ENCODE peak calls at places on chromosomes 13 and 19, in six cellular contexts. One of them, this sample, is unnamed.

GRCh38 chr13:40149611-40150283 is 494.3 kb downstream of the COG6 start:
- DNase-seq in CD4-positive, alpha-beta memory T cell: no peak
- DNase-seq in AG04450: peak; percentile 21
- DNase-seq in cardiac muscle cell: no peak
- DNase-seq in aorta: no peak
- DNase-seq in Peyer's patch: no peak
- DNase-seq in this sample: no peak

GRCh38 chr13:99237981-99238662 is 20.1 kb downstream of the GPR18 start:
- DNase-seq in AG04450: no peak
- DNase-seq in CD4-positive, alpha-beta memory T cell: peak; percentile 59
- DNase-seq in Peyer's patch: no peak
- DNase-seq in aorta: no peak
- DNase-seq in cardiac muscle cell: no peak
- DNase-seq in this sample: no peak

GRCh38 chr13:41452462-41452861 is 4.9 kb upstream of the RGCC start:
- DNase-seq in cardiac muscle cell: no peak
- DNase-seq in CD4-positive, alpha-beta memory T cell: peak; percentile 45
- DNase-seq in Peyer's patch: no peak
- DNase-seq in aorta: no peak
- DNase-seq in AG04450: no peak
- DNase-seq in this sample: no peak

GRCh38 chr13:48397744-48398143 is 15.2 kb downstream of the LPAR6 start:
- DNase-seq in cardiac muscle cell: no peak
- DNase-seq in aorta: no peak
- DNase-seq in CD4-positive, alpha-beta memory T cell: no peak
- DNase-seq in Peyer's patch: no peak
- DNase-seq in AG04450: no peak
- DNase-seq in this sample: no peak

GRCh38 chr13:99303863-99304521 is 3.2 kb downstream of the GPR183 start:
- DNase-seq in aorta: no peak
- DNase-seq in CD4-positive, alpha-beta memory T cell: peak; percentile 81
- DNase-seq in AG04450: no peak
- DNase-seq in cardiac muscle cell: no peak
- DNase-seq in Peyer's patch: peak; percentile 61
- DNase-seq in this sample: no peak

GRCh38 chr13:21060063-21060826 is 1.1 kb downstream of the LATS2 start:
- DNase-seq in cardiac muscle cell: peak; percentile 64
- DNase-seq in AG04450: no peak
- DNase-seq in Peyer's patch: no peak
- DNase-seq in CD4-positive, alpha-beta memory T cell: no peak
- DNase-seq in aorta: peak; percentile 88
- DNase-seq in this sample: no peak

GRCh38 chr19:28519950-28520861 is 692.7 kb downstream of the UQCRFS1 start:
- DNase-seq in AG04450: no peak
- DNase-seq in CD4-positive, alpha-beta memory T cell: no peak
- DNase-seq in Peyer's patch: no peak
- DNase-seq in cardiac muscle cell: no peak
- DNase-seq in aorta: no peak
- DNase-seq in this sample: no peak

GRCh38 chr13:50908371-50908770 is 1.2 kb upstream of the RNASEH2B start:
- DNase-seq in aorta: no peak
- DNase-seq in AG04450: no peak
- DNase-seq in Peyer's patch: no peak
- DNase-seq in cardiac muscle cell: no peak
- DNase-seq in CD4-positive, alpha-beta memory T cell: no peak
- DNase-seq in this sample: peak; percentile 68

GRCh38 chr19:18450934-18451836 is 13.3 kb upstream of the ISYNA1 start:
- DNase-seq in Peyer's patch: peak; percentile 84
- DNase-seq in AG04450: no peak
- DNase-seq in aorta: peak; percentile 96
- DNase-seq in cardiac muscle cell: peak; percentile 85
- DNase-seq in CD4-positive, alpha-beta memory T cell: peak; percentile 81
- DNase-seq in this sample: peak; percentile 42

GRCh38 chr13:44322928-44323327 is 50.7 kb upstream of the SERP2 start:
- DNase-seq in cardiac muscle cell: no peak
- DNase-seq in AG04450: no peak
- DNase-seq in CD4-positive, alpha-beta memory T cell: no peak
- DNase-seq in Peyer's patch: no peak
- DNase-seq in aorta: no peak
- DNase-seq in this sample: no peak

GRCh38 chr19:17235618-17236413 is 9.8 kb downstream of the OCEL1 start:
- DNase-seq in CD4-positive, alpha-beta memory T cell: peak; percentile 77
- DNase-seq in cardiac muscle cell: peak; percentile 84
- DNase-seq in aorta: peak; percentile 92
- DNase-seq in Peyer's patch: peak; percentile 76
- DNase-seq in AG04450: peak; percentile 36
- DNase-seq in this sample: no peak

GRCh38 chr19:8323781-8324185 is 2.5 kb downstream of the RPS28 start:
- DNase-seq in aorta: no peak
- DNase-seq in cardiac muscle cell: no peak
- DNase-seq in CD4-positive, alpha-beta memory T cell: no peak
- DNase-seq in Peyer's patch: no peak
- DNase-seq in AG04450: no peak
- DNase-seq in this sample: no peak

GRCh38 chr13:102724923-102725322 is 30.1 kb upstream of the METTL21C start:
- DNase-seq in cardiac muscle cell: peak; percentile 3
- DNase-seq in AG04450: no peak
- DNase-seq in Peyer's patch: no peak
- DNase-seq in aorta: no peak
- DNase-seq in CD4-positive, alpha-beta memory T cell: no peak
- DNase-seq in this sample: peak; percentile 18

GRCh38 chr13:86757236-86757978 is 913.8 kb upstream of the SLITRK5 start:
- DNase-seq in CD4-positive, alpha-beta memory T cell: peak; percentile 71
- DNase-seq in AG04450: no peak
- DNase-seq in Peyer's patch: no peak
- DNase-seq in aorta: no peak
- DNase-seq in cardiac muscle cell: no peak
- DNase-seq in this sample: peak; percentile 98

GRCh38 chr19:6232567-6232966 is 47.2 kb downstream of the MLLT1 start:
- DNase-seq in Peyer's patch: no peak
- DNase-seq in aorta: peak; percentile 39
- DNase-seq in CD4-positive, alpha-beta memory T cell: peak; percentile 7
- DNase-seq in AG04450: peak; percentile 66
- DNase-seq in cardiac muscle cell: no peak
- DNase-seq in this sample: no peak

GRCh38 chr19:46925548-46925950 is 64.8 kb downstream of the ARHGAP35 start:
- DNase-seq in cardiac muscle cell: no peak
- DNase-seq in CD4-positive, alpha-beta memory T cell: no peak
- DNase-seq in AG04450: no peak
- DNase-seq in Peyer's patch: no peak
- DNase-seq in aorta: no peak
- DNase-seq in this sample: no peak

GRCh38 chr13:106917024-106917491 is 349.1 kb upstream of the ARGLU1 start:
- DNase-seq in cardiac muscle cell: no peak
- DNase-seq in Peyer's patch: no peak
- DNase-seq in CD4-positive, alpha-beta memory T cell: no peak
- DNase-seq in AG04450: no peak
- DNase-seq in aorta: no peak
- DNase-seq in this sample: no peak

GRCh38 chr13:30526612-30527217 is 61.0 kb upstream of the HMGB1 start:
- DNase-seq in AG04450: no peak
- DNase-seq in Peyer's patch: no peak
- DNase-seq in cardiac muscle cell: peak; percentile 16
- DNase-seq in CD4-positive, alpha-beta memory T cell: no peak
- DNase-seq in aorta: no peak
- DNase-seq in this sample: no peak

GRCh38 chr19:11106477-11106876 is 17.2 kb downstream of the LDLR start:
- DNase-seq in CD4-positive, alpha-beta memory T cell: no peak
- DNase-seq in AG04450: no peak
- DNase-seq in aorta: no peak
- DNase-seq in Peyer's patch: no peak
- DNase-seq in cardiac muscle cell: peak; percentile 41
- DNase-seq in this sample: no peak

GRCh38 chr13:105202384-105202783 is 1333.1 kb downstream of the EFNB2 start:
- DNase-seq in Peyer's patch: no peak
- DNase-seq in CD4-positive, alpha-beta memory T cell: no peak
- DNase-seq in aorta: no peak
- DNase-seq in AG04450: no peak
- DNase-seq in cardiac muscle cell: peak; percentile 73
- DNase-seq in this sample: peak; percentile 42

GRCh38 chr19:33780251-33780650 is 16.4 kb upstream of the KCTD15 start:
- DNase-seq in Peyer's patch: no peak
- DNase-seq in aorta: no peak
- DNase-seq in cardiac muscle cell: no peak
- DNase-seq in AG04450: no peak
- DNase-seq in CD4-positive, alpha-beta memory T cell: no peak
- DNase-seq in this sample: no peak

DNA sequence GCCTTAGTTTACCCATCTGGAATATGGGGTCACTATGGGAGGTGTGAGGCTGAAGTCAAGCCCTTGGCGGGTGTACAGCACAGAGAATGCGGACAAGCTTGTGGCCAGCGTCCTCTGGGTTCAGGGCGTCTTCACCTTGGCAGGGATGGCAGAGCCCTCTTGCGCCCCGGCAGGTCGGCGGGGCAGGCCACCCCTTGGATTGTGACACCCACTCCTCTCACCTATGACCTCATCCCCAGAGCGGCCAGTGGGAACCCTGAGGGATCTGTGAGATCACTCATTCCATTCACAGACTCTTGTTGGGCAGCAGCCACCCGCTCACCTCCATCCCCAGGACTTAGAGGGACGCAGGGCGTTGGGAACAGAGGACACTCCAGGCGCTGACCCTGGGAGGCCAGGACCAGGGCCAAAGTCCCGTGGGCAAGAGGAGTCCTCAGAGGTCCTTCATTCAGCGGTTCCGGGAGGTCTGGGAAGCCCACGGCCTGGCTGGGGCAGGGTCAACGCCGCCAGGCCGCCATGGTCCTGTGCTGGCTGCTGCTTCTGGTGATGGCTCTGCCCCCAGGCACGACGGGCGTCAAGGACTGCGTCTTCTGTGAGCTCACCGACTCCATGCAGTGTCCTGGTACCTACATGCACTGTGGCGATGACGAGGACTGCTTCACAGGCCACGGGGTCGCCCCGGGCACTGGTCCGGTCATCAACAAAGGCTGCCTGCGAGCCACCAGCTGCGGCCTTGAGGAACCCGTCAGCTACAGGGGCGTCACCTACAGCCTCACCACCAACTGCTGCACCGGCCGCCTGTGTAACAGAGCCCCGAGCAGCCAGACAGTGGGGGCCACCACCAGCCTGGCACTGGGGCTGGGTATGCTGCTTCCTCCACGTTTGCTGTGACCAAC is at the start of gene SPACA4:
- DNase-seq in CD4-positive, alpha-beta memory T cell: no peak
- DNase-seq in aorta: no peak
- DNase-seq in AG04450: no peak
- DNase-seq in Peyer's patch: no peak
- DNase-seq in cardiac muscle cell: no peak
- DNase-seq in this sample: no peak
- H3K4me3 ChIP-seq in CD4-positive, alpha-beta memory T cell: no peak within 1 kb of the TSS
- H3K4me3 ChIP-seq in aorta: no peak within 1 kb of the TSS
- H3K4me3 ChIP-seq in AG04450: no peak within 1 kb of the TSS
- H3K4me3 ChIP-seq in Peyer's patch: no peak within 1 kb of the TSS
- H3K4me3 ChIP-seq in cardiac muscle cell: no peak within 1 kb of the TSS
- H3K4me3 ChIP-seq in this sample: no peak within 1 kb of the TSS

DNA sequence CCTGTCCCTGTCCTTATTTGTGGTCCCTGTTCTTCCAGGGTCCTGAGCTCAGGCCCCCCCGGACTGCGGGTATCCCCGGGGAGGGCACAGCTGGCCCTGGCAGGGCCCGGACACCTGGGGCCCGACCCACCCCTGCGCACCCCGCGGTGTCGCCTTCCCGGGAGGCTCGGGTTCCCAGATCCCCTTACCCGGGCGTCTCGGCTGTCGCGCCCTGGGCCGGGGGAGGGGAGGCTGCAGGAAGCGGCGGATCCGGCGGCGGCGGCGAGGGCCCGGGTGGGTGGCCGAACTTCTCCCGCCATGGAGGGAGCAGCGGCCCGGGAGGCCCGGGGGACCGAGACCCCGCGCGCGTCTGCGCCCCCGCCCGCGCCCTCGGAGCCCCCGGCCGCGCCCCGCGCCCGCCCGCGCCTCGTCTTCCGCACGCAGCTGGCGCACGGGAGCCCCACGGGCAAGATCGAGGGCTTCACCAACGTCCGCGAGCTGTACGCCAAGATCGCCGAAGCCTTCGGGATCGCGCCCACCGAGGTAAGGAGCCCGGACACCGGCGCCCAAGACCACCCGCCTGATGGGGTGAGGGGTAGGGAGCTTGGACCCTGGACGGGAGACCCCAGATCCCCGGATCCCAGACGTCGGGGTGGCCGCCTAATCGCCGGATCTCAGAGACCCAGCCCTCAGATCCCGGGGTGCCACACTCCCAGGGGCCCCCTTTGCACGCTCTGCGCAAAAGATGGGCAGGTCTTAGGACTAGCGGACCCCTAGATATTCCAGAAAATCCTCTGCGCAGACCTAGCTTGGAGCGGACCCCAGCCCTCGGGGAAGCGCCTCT is at the start of gene GIPC3:
- DNase-seq in cardiac muscle cell: no peak
- DNase-seq in aorta: no peak
- DNase-seq in AG04450: no peak
- DNase-seq in CD4-positive, alpha-beta memory T cell: no peak
- DNase-seq in Peyer's patch: no peak
- DNase-seq in this sample: no peak
- H3K4me3 ChIP-seq in cardiac muscle cell: peak within 1 kb of the TSS; percentile 14
- H3K4me3 ChIP-seq in aorta: peak within 1 kb of the TSS; percentile 6
- H3K4me3 ChIP-seq in AG04450: peak within 1 kb of the TSS; percentile 27
- H3K4me3 ChIP-seq in CD4-positive, alpha-beta memory T cell: peak within 1 kb of the TSS; percentile 38
- H3K4me3 ChIP-seq in Peyer's patch: peak within 1 kb of the TSS; percentile 46
- H3K4me3 ChIP-seq in this sample: peak within 1 kb of the TSS; percentile 32

GRCh38 chr19:10010247-10010691 is at the start of gene COL5A3:
- DNase-seq in AG04450: no peak
- DNase-seq in CD4-positive, alpha-beta memory T cell: no peak
- DNase-seq in cardiac muscle cell: no peak
- DNase-seq in Peyer's patch: no peak
- DNase-seq in aorta: peak; percentile 83
- DNase-seq in this sample: no peak
- H3K4me3 ChIP-seq in AG04450: peak within 1 kb of the TSS; percentile 57
- H3K4me3 ChIP-seq in CD4-positive, alpha-beta memory T cell: no peak within 1 kb of the TSS
- H3K4me3 ChIP-seq in cardiac muscle cell: no peak within 1 kb of the TSS
- H3K4me3 ChIP-seq in Peyer's patch: peak within 1 kb of the TSS; percentile 57
- H3K4me3 ChIP-seq in aorta: no peak within 1 kb of the TSS
- H3K4me3 ChIP-seq in this sample: no peak within 1 kb of the TSS

GRCh38 chr19:38227272-38228004 is 3.4 kb upstream of the DPF1 start:
- DNase-seq in cardiac muscle cell: no peak
- DNase-seq in AG04450: no peak
- DNase-seq in Peyer's patch: no peak
- DNase-seq in CD4-positive, alpha-beta memory T cell: no peak
- DNase-seq in aorta: no peak
- DNase-seq in this sample: no peak

GRCh38 chr19:38231918-38232317 is 7.9 kb upstream of the DPF1 start:
- DNase-seq in cardiac muscle cell: no peak
- DNase-seq in CD4-positive, alpha-beta memory T cell: no peak
- DNase-seq in AG04450: no peak
- DNase-seq in aorta: no peak
- DNase-seq in Peyer's patch: no peak
- DNase-seq in this sample: no peak

GRCh38 chr19:38228491-38229439 is 4.7 kb upstream of the DPF1 start:
- DNase-seq in CD4-positive, alpha-beta memory T cell: no peak
- DNase-seq in cardiac muscle cell: peak; percentile 71
- DNase-seq in Peyer's patch: no peak
- DNase-seq in aorta: no peak
- DNase-seq in AG04450: no peak
- DNase-seq in this sample: no peak

GRCh38 chr19:38228005-38228377 is 4.0 kb upstream of the DPF1 start:
- DNase-seq in aorta: no peak
- DNase-seq in Peyer's patch: no peak
- DNase-seq in CD4-positive, alpha-beta memory T cell: no peak
- DNase-seq in AG04450: no peak
- DNase-seq in cardiac muscle cell: no peak
- DNase-seq in this sample: no peak

GRCh38 chr19:38229585-38230073 is 5.6 kb upstream of the DPF1 start:
- DNase-seq in aorta: peak; percentile 87
- DNase-seq in cardiac muscle cell: peak; percentile 95
- DNase-seq in CD4-positive, alpha-beta memory T cell: peak; percentile 61
- DNase-seq in AG04450: peak; percentile 59
- DNase-seq in Peyer's patch: peak; percentile 36
- DNase-seq in this sample: peak; percentile 88
- H3K4me3 ChIP-seq in aorta: no peak overlapping the region
- H3K4me3 ChIP-seq in cardiac muscle cell: peak overlapping the region; percentile 56
- H3K4me3 ChIP-seq in CD4-positive, alpha-beta memory T cell: no peak overlapping the region
- H3K4me3 ChIP-seq in AG04450: peak overlapping the region; percentile 59
- H3K4me3 ChIP-seq in Peyer's patch: peak overlapping the region; percentile 29
- H3K4me3 ChIP-seq in this sample: peak overlapping the region; percentile 58

This sample was measured in Jurkat, Clone E6-1.